ENCODE peak calls at places on chromosomes 2 and 18, in seven cellular contexts. M is IMR-90, F is endothelial cell of umbilical vein, Q is A549, O is transverse colon, C is HCT116, S is tibial nerve. E is an unnamed sample.

GRCh38 chr2:197575987-197576386 is 60.1 kb downstream of the MOB4 start:
- DNase-seq in M (peak; percentile 24), F (no peak), Q (peak; percentile 76), O (no peak), C (no peak), S (peak; percentile 35), E (no peak)

GRCh38 chr2:216015722-216016464 is 2.5 kb upstream of the MREG start:
- DNase-seq in M (no peak), F (no peak), Q (no peak), O (peak; percentile 33), C (no peak), S (no peak), E (no peak)

GRCh38 chr2:100756704-100757103 is 63.2 kb upstream of the NPAS2 start:
- DNase-seq in M (peak; percentile 27), F (peak; percentile 64), Q (no peak), O (no peak), C (no peak), S (no peak), E (no peak)

GRCh38 chr2:73949802-73950201 is 23.1 kb downstream of the DGUOK start:
- DNase-seq in M (no peak), F (no peak), Q (no peak), O (no peak), C (no peak), S (no peak), E (no peak)

GRCh38 chr2:241849616-241850543 is 8.8 kb downstream of the PDCD1 start:
- DNase-seq in M (no peak), F (no peak), Q (no peak), O (no peak), C (no peak), S (no peak), E (no peak)

GRCh38 chr2:160652236-160652635 is 158.6 kb upstream of the RBMS1 start:
- DNase-seq in M (no peak), F (peak; percentile 60), Q (no peak), O (peak; percentile 56), C (no peak), S (no peak), E (no peak)

GRCh38 chr2:240909216-240909974 is 3.3 kb downstream of the CROCC2 start:
- DNase-seq in M (no peak), F (no peak), Q (no peak), O (no peak), C (no peak), S (no peak), E (no peak)

GRCh38 chr2:213089438-213089837 is 62.0 kb downstream of the IKZF2 start:
- DNase-seq in M (peak; percentile 22), F (no peak), Q (no peak), O (no peak), C (no peak), S (no peak), E (no peak)

GRCh38 chr2:112996635-112997034 is 8.6 kb upstream of the IL36A start:
- DNase-seq in M (no peak), F (no peak), Q (no peak), O (peak; percentile 16), C (no peak), S (no peak), E (no peak)

GRCh38 chr18:60053747-60054304 is 154.0 kb downstream of the PMAIP1 start:
- DNase-seq in M (peak; percentile 98), F (peak; percentile 2), Q (peak; percentile 94), O (no peak), C (peak; percentile 97), S (no peak), E (peak; percentile 87)

GRCh38 chr2:16257001-16257724 is 316.8 kb downstream of the MYCN start:
- DNase-seq in M (no peak), F (no peak), Q (no peak), O (no peak), C (no peak), S (no peak), E (no peak)

GRCh38 chr2:169965495-169965894 is 138.2 kb downstream of the UBR3 start:
- DNase-seq in M (peak; percentile 26), F (peak; percentile 7), Q (no peak), O (no peak), C (no peak), S (no peak), E (no peak)

GRCh38 chr2:176752295-176752694 is 460.3 kb upstream of the HNRNPA3 start:
- DNase-seq in M (no peak), F (no peak), Q (no peak), O (no peak), C (no peak), S (no peak), E (no peak)

GRCh38 chr18:31876707-31877106 is 66.2 kb downstream of the TRAPPC8 start:
- DNase-seq in M (peak; percentile 17), F (no peak), Q (no peak), O (no peak), C (no peak), S (no peak), E (no peak)

GRCh38 chr2:10043256-10043905 is at the start of gene KLF11:
- DNase-seq in M (peak; percentile 81), F (peak; percentile 81), Q (peak; percentile 89), O (peak; percentile 94), C (peak; percentile 57), S (peak; percentile 90), E (peak; percentile 96)

GRCh38 chr2:138906549-138906948 is 126.4 kb upstream of the NXPH2 start:
- DNase-seq in M (no peak), F (no peak), Q (no peak), O (no peak), C (no peak), S (no peak), E (no peak)

GRCh38 chr2:172234716-172235661 is 132.3 kb upstream of the DLX2 start:
- DNase-seq in M (no peak), F (peak; percentile 45), Q (no peak), O (peak; percentile 74), C (no peak), S (no peak), E (peak; percentile 17)

GRCh38 chr18:54316071-54316820 is 41.4 kb downstream of the STARD6 start:
- DNase-seq in M (no peak), F (no peak), Q (no peak), O (no peak), C (no peak), S (no peak), E (no peak)

GRCh38 chr2:65351948-65352595 is 80.3 kb downstream of the SPRED2 start:
- DNase-seq in M (no peak), F (no peak), Q (no peak), O (no peak), C (no peak), S (no peak), E (no peak)

GRCh38 chr2:170339753-170340692 is 162.1 kb downstream of the MYO3B start:
- DNase-seq in M (no peak), F (no peak), Q (no peak), O (no peak), C (no peak), S (no peak), E (peak; percentile 43)

GRCh38 chr2:119109823-119110222 is 48.7 kb downstream of the C1QL2 start:
- DNase-seq in M (no peak), F (no peak), Q (no peak), O (no peak), C (no peak), S (no peak), E (no peak)

GRCh38 chr18:50350699-50351098 is 24.1 kb upstream of the SKA1 start:
- DNase-seq in M (no peak), F (no peak), Q (no peak), O (no peak), C (no peak), S (no peak), E (no peak)

GRCh38 chr2:229454934-229455631 is 184.0 kb upstream of the PID1 start:
- DNase-seq in M (peak; percentile 81), F (peak; percentile 67), Q (peak; percentile 50), O (no peak), C (no peak), S (no peak), E (no peak)

GRCh38 chr2:232211743-232212686 is 166.5 kb upstream of the ALPP start:
- DNase-seq in M (no peak), F (no peak), Q (no peak), O (no peak), C (no peak), S (no peak), E (no peak)

GRCh38 chr18:49850636-49851035 is 37.3 kb upstream of the ACAA2 start:
- DNase-seq in M (no peak), F (no peak), Q (no peak), O (no peak), C (no peak), S (no peak), E (no peak)

GRCh38 chr2:70142590-70143313 is 48.1 kb downstream of the C2orf42 start:
- DNase-seq in M (peak; percentile 99), F (peak; percentile 100), Q (peak; percentile 100), O (peak; percentile 100), C (peak; percentile 98), S (peak; percentile 98), E (peak; percentile 100)
- TF ChIP-seq POLR2A in M (peak; percentile 94), F (no peak), Q (peak; percentile 79), O (peak; percentile 62), C (peak; percentile 31), S (peak; percentile 91), E (peak; percentile 89)

DNA sequence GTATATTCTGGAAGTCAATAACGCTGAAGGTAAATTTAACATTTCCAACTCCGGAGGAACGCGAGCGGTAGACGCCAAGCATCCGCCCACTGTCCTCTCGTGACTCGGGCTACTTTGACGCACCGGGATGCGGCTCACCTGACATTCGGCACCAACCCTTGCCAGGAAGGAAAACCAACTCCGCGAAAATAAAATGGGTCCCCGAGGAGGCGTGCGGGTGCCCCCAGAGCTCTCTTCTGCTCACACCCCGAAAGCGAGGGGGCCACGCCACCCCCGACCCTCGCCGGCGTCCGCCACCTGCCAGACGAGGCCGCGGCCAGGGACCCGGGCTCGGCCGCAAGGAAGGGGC is 661 bp downstream of the ITSN2 start:
- DNase-seq in M (no peak), F (no peak), Q (no peak), O (peak; percentile 72), C (no peak), S (peak; percentile 58), E (peak; percentile 53)
- TF ChIP-seq POLR2A in M (no peak), F (no peak), Q (no peak), O (peak; percentile 8), C (no peak), S (peak; percentile 42), E (no peak)

GRCh38 chr2:126891681-126892500 is 6.8 kb upstream of the TEX51 start:
- DNase-seq in M (no peak), F (no peak), Q (no peak), O (no peak), C (no peak), S (no peak), E (no peak)

GRCh38 chr2:126890136-126890961 is 8.3 kb upstream of the TEX51 start:
- DNase-seq in M (no peak), F (no peak), Q (no peak), O (no peak), C (no peak), S (no peak), E (no peak)

GRCh38 chr2:126889501-126890135 is 9.1 kb upstream of the TEX51 start:
- DNase-seq in M (no peak), F (no peak), Q (no peak), O (no peak), C (no peak), S (no peak), E (no peak)

GRCh38 chr2:126889071-126889470 is 9.6 kb upstream of the TEX51 start:
- DNase-seq in M (no peak), F (no peak), Q (no peak), O (no peak), C (no peak), S (no peak), E (no peak)

GRCh38 chr2:126890962-126891450 is 7.7 kb upstream of the TEX51 start:
- DNase-seq in M (no peak), F (no peak), Q (no peak), O (no peak), C (no peak), S (no peak), E (no peak)
- TF ChIP-seq POLR2A in M (no peak), F (no peak), Q (no peak), O (no peak), C (no peak), S (no peak), E (no peak)

GRCh38 chr18:9013926-9014373 is 88.5 kb upstream of the NDUFV2 start:
- DNase-seq in M (no peak), F (no peak), Q (no peak), O (no peak), C (no peak), S (no peak), E (no peak)
- TF ChIP-seq POLR2A in M (no peak), F (no peak), Q (no peak), O (no peak), C (peak; percentile 36), S (no peak), E (no peak)

E was measured in erythroblast.